ENCODE peak calls at places on chromosomes 2 and 18, in eight cellular contexts. J, H, B, P, X, E, T and G are unnamed samples.

GRCh38 chr2:72963423-72964145 is 46.3 kb downstream of the EMX1 start:
- DNase-seq in J (no peak), X (no peak), B (peak; percentile 15), E (no peak), H (no peak), P (no peak), T (no peak), G (no peak)

GRCh38 chr18:59593291-59593717 is 103.9 kb downstream of the CCBE1 start:
- DNase-seq in E (no peak), J (no peak), X (no peak), P (no peak), B (no peak), H (peak; percentile 40), T (no peak), G (no peak)

GRCh38 chr2:43098065-43098464 is 128.3 kb downstream of the ZFP36L2 start:
- DNase-seq in B (no peak), P (no peak), E (no peak), T (no peak), H (no peak), X (no peak), J (no peak), G (no peak)

GRCh38 chr2:7860693-7861092 is 821.2 kb upstream of the ID2 start:
- DNase-seq in J (no peak), X (no peak), B (no peak), P (no peak), E (no peak), H (peak; percentile 41), T (no peak), G (no peak)

GRCh38 chr2:3523551-3524041 is 4.3 kb upstream of the ADI1 start:
- DNase-seq in J (no peak), E (no peak), P (peak; percentile 65), H (peak; percentile 49), T (no peak), X (no peak), B (no peak), G (no peak)

GRCh38 chr2:185417111-185417510 is 321.5 kb upstream of the FSIP2 start:
- DNase-seq in P (no peak), J (no peak), T (no peak), B (no peak), H (no peak), E (no peak), X (no peak), G (no peak)

GRCh38 chr2:224408676-224409075 is 6.8 kb upstream of the FAM124B start:
- DNase-seq in T (no peak), H (no peak), P (no peak), B (no peak), J (no peak), X (no peak), E (no peak), G (no peak)

GRCh38 chr2:165938237-165938636 is 15.3 kb downstream of the TTC21B start:
- DNase-seq in T (no peak), B (no peak), X (no peak), H (no peak), E (no peak), J (no peak), P (no peak), G (no peak)

GRCh38 chr2:52141076-52141475 is 1109.1 kb upstream of the NRXN1 start:
- DNase-seq in T (no peak), X (no peak), B (no peak), J (no peak), H (peak; percentile 30), E (no peak), P (no peak), G (no peak)

GRCh38 chr2:232960862-232961261 is 52.2 kb downstream of the NGEF start:
- DNase-seq in J (no peak), E (no peak), H (no peak), B (no peak), T (no peak), P (no peak), X (no peak), G (no peak)

GRCh38 chr2:197498937-197499593 is 575 bp downstream of the HSPD1 start:
- DNase-seq in T (no peak), J (peak; percentile 76), X (peak; percentile 62), H (peak; percentile 42), B (peak; percentile 83), E (peak; percentile 93), P (peak; percentile 75), G (peak; percentile 37)

GRCh38 chr2:222960126-222960525 is 91.9 kb upstream of the KCNE4 start:
- DNase-seq in H (peak; percentile 76), J (no peak), X (no peak), T (no peak), B (no peak), P (no peak), E (no peak), G (no peak)

GRCh38 chr2:201715459-201715858 is 17.0 kb upstream of the MPP4 start:
- DNase-seq in X (no peak), B (peak; percentile 75), H (no peak), T (no peak), J (peak; percentile 65), E (no peak), P (peak; percentile 74), G (no peak)

GRCh38 chr18:39494211-39494896 is 1928.8 kb upstream of the CELF4 start:
- DNase-seq in P (no peak), T (no peak), H (no peak), X (no peak), E (no peak), B (no peak), J (no peak), G (no peak)

GRCh38 chr2:240468300-240469238 is 33.1 kb downstream of the GPC1 start:
- DNase-seq in X (no peak), P (no peak), J (peak; percentile 4), T (no peak), B (no peak), E (peak; percentile 87), H (no peak), G (peak; percentile 11)

GRCh38 chr2:38076710-38077430 is 919 bp upstream of the CYP1B1 start:
- DNase-seq in B (peak; percentile 71), E (peak; percentile 95), T (no peak), H (peak; percentile 90), P (peak; percentile 70), J (peak; percentile 63), X (peak; percentile 12), G (peak; percentile 70)

GRCh38 chr2:38074047-38074774 is 1.7 kb downstream of the CYP1B1 start:
- DNase-seq in E (peak; percentile 85), X (no peak), H (no peak), B (no peak), P (no peak), J (no peak), T (no peak), G (no peak)

GRCh38 chr2:38076250-38076709 is 329 bp upstream of the CYP1B1 start:
- DNase-seq in X (no peak), B (peak; percentile 67), P (peak; percentile 54), T (peak; percentile 8), E (peak; percentile 95), J (peak; percentile 64), H (peak; percentile 68), G (peak; percentile 55)

GRCh38 chr2:38074775-38075435 is 1.0 kb downstream of the CYP1B1 start:
- DNase-seq in H (no peak), E (peak; percentile 84), X (no peak), P (no peak), J (no peak), T (no peak), B (no peak), G (no peak)

DNA sequence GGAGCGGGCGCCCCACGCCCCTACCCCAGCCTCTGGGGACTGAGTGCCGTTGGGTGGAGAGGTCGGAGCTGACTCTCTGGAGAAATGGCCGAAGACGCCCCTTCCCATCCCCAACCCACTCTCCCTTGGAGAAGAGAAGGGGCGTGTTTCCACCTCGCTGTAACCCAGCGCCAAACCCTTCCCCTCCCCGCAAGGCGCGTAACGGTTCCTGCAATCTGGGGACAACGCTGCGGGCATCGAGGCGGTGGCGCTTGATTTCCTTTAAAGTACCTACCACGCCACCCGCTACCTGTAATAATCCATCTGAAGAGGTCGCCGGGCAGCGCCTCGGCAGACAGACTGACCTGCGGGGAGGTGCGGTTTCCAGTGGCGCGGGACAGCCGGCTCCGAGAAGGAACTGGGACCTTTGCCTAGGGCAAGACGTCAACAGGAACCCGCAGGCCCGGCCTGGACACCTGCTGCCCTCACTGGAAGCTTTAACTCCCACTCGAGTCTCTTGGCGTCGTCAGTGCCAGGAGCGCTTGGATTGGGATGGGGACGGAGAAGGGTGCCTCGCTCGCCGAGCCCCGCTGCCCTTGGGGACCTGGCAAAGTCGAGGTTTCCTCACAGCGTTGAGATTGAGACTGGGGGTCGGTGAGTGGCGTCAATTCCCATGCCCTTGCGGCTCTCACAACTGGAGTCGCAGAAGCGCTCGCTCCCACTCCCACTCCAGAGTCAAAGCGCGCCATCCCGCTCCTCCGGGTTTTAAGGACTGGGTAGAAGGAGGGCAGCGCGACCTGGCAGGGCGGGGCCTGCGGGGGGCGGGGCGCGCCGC is at the start of gene CYP1B1:
- DNase-seq in B (no peak), T (no peak), E (peak; percentile 90), P (no peak), H (no peak), X (no peak), J (no peak), G (no peak)
- TF ChIP-seq POLR2A in B (no peak), T (no peak), E (no peak), P (no peak), H (no peak), X (no peak), J (no peak), G (no peak)

GRCh38 chr18:75208836-75209128 is 157 bp downstream of the PTGR3 start:
- DNase-seq in B (peak; percentile 78), X (no peak), J (no peak), E (no peak), H (no peak), P (peak; percentile 45), T (no peak), G (no peak)
- TF ChIP-seq POLR2A in B (no peak), X (peak; percentile 38), J (peak; percentile 21), E (no peak), H (no peak), P (no peak), T (no peak), G (peak; percentile 48)

GRCh38 chr2:191020221-191020741 is 6.3 kb upstream of the STAT1 start:
- DNase-seq in H (peak; percentile 97), J (peak; percentile 96), T (peak; percentile 27), P (peak; percentile 95), B (peak; percentile 95), X (peak; percentile 95), E (peak; percentile 98), G (peak; percentile 74)
- TF ChIP-seq POLR2A in H (peak; percentile 85), J (peak; percentile 86), T (peak; percentile 57), P (no peak), B (peak; percentile 87), X (peak; percentile 92), E (no peak), G (peak; percentile 92)

GRCh38 chr2:102049756-102050443 is 58.1 kb downstream of the IL1R2 start:
- DNase-seq in H (no peak), T (no peak), B (no peak), X (no peak), P (no peak), E (peak; percentile 90), J (peak; percentile 64), G (no peak)

GRCh38 chr2:102051659-102052366 is 60.1 kb downstream of the IL1R2 start:
- DNase-seq in B (no peak), E (no peak), X (no peak), P (no peak), T (no peak), J (no peak), H (peak; percentile 65), G (no peak)

GRCh38 chr2:102053096-102053495 is 61.3 kb downstream of the IL1R2 start:
- DNase-seq in T (no peak), B (no peak), P (no peak), H (no peak), J (no peak), E (peak; percentile 84), X (no peak), G (no peak)

GRCh38 chr2:102050854-102051391 is 59.2 kb downstream of the IL1R2 start:
- DNase-seq in B (no peak), E (peak; percentile 96), H (peak; percentile 91), X (peak; percentile 89), J (peak; percentile 71), T (no peak), P (peak; percentile 66), G (no peak)

GRCh38 chr2:102052367-102052764 is 60.6 kb downstream of the IL1R2 start:
- DNase-seq in J (no peak), P (no peak), X (no peak), T (no peak), E (no peak), H (no peak), B (no peak), G (no peak)
- TF ChIP-seq POLR2A in J (no peak), P (no peak), X (no peak), T (no peak), E (no peak), H (no peak), B (no peak), G (no peak)